ENCODE peak calls at places on chromosomes 13 and 19, in nine cellular contexts. J, D, Q, W, V, K, Y, S and N are unnamed samples.

GRCh38 chr13:33452873-33453558 is 167.5 kb upstream of the STARD13 start:
- DNase-seq in D (peak), W (no peak), J (no peak), Y (no peak), K (no peak), Q (peak), V (no peak), S (peak), N (no peak)

GRCh38 chr13:29993716-29994488 is 143.5 kb upstream of the UBL3 start:
- DNase-seq in S (no peak), V (no peak), W (no peak), Y (no peak), K (no peak), J (no peak), D (no peak), Q (peak), N (no peak)

GRCh38 chr13:34671136-34671535 is 270.9 kb upstream of the NBEA start:
- DNase-seq in S (peak), K (no peak), J (no peak), D (no peak), V (peak), W (no peak), Q (no peak), Y (no peak), N (peak)

GRCh38 chr13:95708390-95708774 is 31.4 kb downstream of the DNAJC3 start:
- DNase-seq in D (no peak), V (no peak), K (no peak), J (no peak), Q (no peak), S (no peak), W (no peak), Y (no peak), N (no peak)

GRCh38 chr19:16355293-16356043 is 30.8 kb downstream of the KLF2 start:
- DNase-seq in Y (no peak), S (no peak), D (no peak), Q (no peak), V (no peak), J (peak), K (no peak), W (peak), N (peak)

GRCh38 chr19:55451522-55452380 is 8.7 kb upstream of the SHISA7 start:
- DNase-seq in Y (no peak), W (no peak), K (no peak), D (no peak), S (no peak), J (peak), V (no peak), Q (no peak), N (no peak)

GRCh38 chr13:35164324-35164932 is 222.4 kb downstream of the NBEA start:
- DNase-seq in Y (no peak), K (no peak), W (no peak), D (no peak), J (peak), S (no peak), Q (no peak), V (no peak), N (no peak)

GRCh38 chr13:46173656-46174055 is 8.3 kb downstream of the LCP1 start:
- DNase-seq in S (no peak), Q (no peak), W (no peak), V (no peak), J (no peak), K (no peak), Y (no peak), D (no peak), N (no peak)

GRCh38 chr13:44458313-44458975 is 84.8 kb downstream of the SERP2 start:
- DNase-seq in K (no peak), J (no peak), W (no peak), D (no peak), Q (no peak), Y (no peak), V (no peak), S (no peak), N (no peak)

GRCh38 chr19:18147396-18147795 is 5.6 kb upstream of the PIK3R2 start:
- DNase-seq in J (no peak), W (no peak), S (no peak), V (no peak), D (no peak), Y (no peak), Q (no peak), K (no peak), N (no peak)

GRCh38 chr13:46213242-46213641 is 1.5 kb downstream of the LRRC63 start:
- DNase-seq in K (no peak), V (no peak), D (no peak), W (no peak), Y (no peak), S (no peak), Q (no peak), J (no peak), N (no peak)

GRCh38 chr19:5287066-5287465 is 53.5 kb downstream of the PTPRS start:
- DNase-seq in K (no peak), J (no peak), Q (no peak), V (no peak), W (no peak), Y (no peak), D (no peak), S (no peak), N (no peak)

GRCh38 chr19:44552324-44552723 is 22.8 kb upstream of the CEACAM20 start:
- DNase-seq in D (no peak), J (peak), K (no peak), S (peak), Q (no peak), W (no peak), V (no peak), Y (peak), N (peak)

DNA sequence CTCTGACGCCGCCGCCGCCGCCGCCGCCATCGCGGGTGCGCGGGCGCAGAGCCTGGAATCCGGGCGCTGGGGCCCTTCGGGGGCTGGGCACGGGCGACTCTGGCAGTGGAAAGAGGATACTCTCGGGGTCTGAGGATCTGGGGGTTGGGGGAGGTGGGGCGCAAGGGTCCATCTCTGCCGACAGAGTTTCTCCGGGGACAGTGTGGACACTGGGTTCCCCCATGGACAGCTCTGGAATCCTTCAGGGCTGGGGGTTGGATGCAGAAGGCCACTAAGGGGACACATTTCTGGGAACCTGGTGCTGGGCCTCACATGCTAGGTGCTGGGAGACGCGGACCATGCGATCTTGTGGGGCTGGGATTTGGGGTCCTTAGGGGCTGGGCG is 2.3 kb downstream of the TGFBR3L start:
- DNase-seq in Q (no peak), J (no peak), V (no peak), Y (no peak), W (no peak), K (no peak), D (no peak), S (no peak), N (no peak)
- H3K4me3 ChIP-seq in Q (no peak), J (no peak), V (no peak), Y (no peak), W (peak), K (peak), D (peak), S (no peak), N (peak)

DNA sequence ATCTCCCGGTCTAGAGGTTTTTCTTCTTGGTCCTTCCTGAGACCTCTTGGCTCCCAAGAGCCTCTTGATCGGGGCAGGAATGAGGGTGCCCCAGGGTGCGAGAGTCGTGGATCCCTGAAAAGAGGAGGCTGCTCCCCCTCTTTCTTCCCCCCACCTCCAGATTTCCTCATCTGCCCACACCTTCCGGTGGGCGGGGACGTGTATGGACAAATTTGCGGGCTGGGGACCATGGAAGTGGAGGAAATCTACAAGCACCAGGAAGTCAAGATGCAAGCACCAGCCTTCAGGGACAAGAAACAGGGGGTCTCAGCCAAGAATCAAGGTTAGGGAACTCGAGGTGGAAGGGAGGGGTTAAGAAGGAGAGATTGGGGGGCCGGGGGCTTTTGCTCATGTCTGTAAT is at the start of gene MCEMP1:
- DNase-seq in V (no peak), Y (no peak), K (no peak), Q (no peak), S (no peak), W (no peak), D (no peak), J (no peak), N (no peak)
- H3K27ac ChIP-seq in V (no peak), Y (no peak), K (peak), Q (no peak), S (no peak), W (no peak), D (no peak), J (no peak), N (no peak)

GRCh38 chr19:11382898-11383705 is 1.0 kb downstream of the EPOR start:
- DNase-seq in Y (peak), J (peak), V (peak), W (no peak), D (peak), Q (no peak), S (peak), K (peak), N (peak)
- TF ChIP-seq POLR2A in Y (no peak), J (peak), V (no peak), W (no peak), D (no peak), Q (no peak), S (no peak), K (no peak), N (peak)

GRCh38 chr19:372306-372890 is 27.8 kb upstream of the MIER2 start:
- DNase-seq in D (peak), K (peak), V (no peak), Q (no peak), J (no peak), Y (no peak), S (no peak), W (peak), N (no peak)

GRCh38 chr19:374886-375235 is 30.3 kb upstream of the MIER2 start:
- DNase-seq in V (no peak), D (peak), Y (no peak), S (no peak), K (no peak), W (no peak), J (no peak), Q (no peak), N (no peak)

GRCh38 chr19:371501-372160 is 27.0 kb upstream of the MIER2 start:
- DNase-seq in V (no peak), D (peak), W (no peak), J (no peak), K (no peak), S (no peak), Q (no peak), Y (no peak), N (no peak)

GRCh38 chr19:374183-374885 is 29.7 kb upstream of the MIER2 start:
- DNase-seq in W (no peak), Y (no peak), K (no peak), D (peak), S (no peak), Q (no peak), J (peak), V (no peak), N (no peak)

GRCh38 chr19:373391-374182 is 29.0 kb upstream of the MIER2 start:
- DNase-seq in K (no peak), S (no peak), V (no peak), W (no peak), Q (no peak), Y (no peak), J (peak), D (peak), N (no peak)
- H3K4me3 ChIP-seq in K (no peak), S (no peak), V (no peak), W (no peak), Q (no peak), Y (no peak), J (no peak), D (no peak), N (no peak)

GRCh38 chr13:27353653-27354052 is 70.8 kb upstream of the GTF3A start:
- DNase-seq in J (no peak), S (no peak), W (no peak), Q (no peak), K (no peak), D (no peak), V (no peak), Y (no peak), N (no peak)
- H3K27ac ChIP-seq in J (no peak), S (no peak), W (no peak), Q (no peak), K (peak), D (peak), V (no peak), Y (peak), N (no peak)

GRCh38 chr19:48807590-48808308 is 3.1 kb downstream of the BCAT2 start:
- DNase-seq in V (no peak), Y (peak), J (peak), S (no peak), K (no peak), D (no peak), Q (no peak), W (peak), N (no peak)

GRCh38 chr19:48806818-48807589 is 3.8 kb downstream of the BCAT2 start:
- DNase-seq in V (no peak), W (peak), J (peak), D (no peak), Q (no peak), K (no peak), S (no peak), Y (peak), N (no peak)

GRCh38 chr19:48806518-48806817 is 4.4 kb downstream of the BCAT2 start:
- DNase-seq in Q (peak), K (peak), W (peak), J (peak), D (no peak), V (no peak), Y (no peak), S (no peak), N (peak)

GRCh38 chr19:48804496-48804895 is 6.3 kb downstream of the BCAT2 start:
- DNase-seq in W (no peak), J (no peak), S (no peak), Y (no peak), V (no peak), Q (no peak), K (no peak), D (no peak), N (no peak)

GRCh38 chr19:48805452-48805851 is 5.4 kb downstream of the BCAT2 start:
- DNase-seq in Y (no peak), J (peak), D (no peak), S (no peak), W (peak), V (no peak), Q (no peak), K (no peak), N (no peak)
- TF ChIP-seq POLR2A in Y (no peak), J (no peak), D (no peak), S (no peak), W (no peak), V (no peak), Q (no peak), K (no peak), N (no peak)

GRCh38 chr19:31261651-31262331 is 87.4 kb downstream of the TSHZ3 start:
- DNase-seq in W (no peak), Y (no peak), V (no peak), S (no peak), D (no peak), J (no peak), Q (peak), K (peak), N (no peak)
- H3K4me3 ChIP-seq in W (no peak), Y (no peak), V (no peak), S (no peak), D (no peak), J (no peak), Q (no peak), K (no peak), N (no peak)

GRCh38 chr19:8338835-8339234 is 4.2 kb downstream of the KANK3 start:
- DNase-seq in J (no peak), S (no peak), W (no peak), K (no peak), Y (no peak), V (no peak), D (no peak), Q (no peak), N (no peak)
- H3K27ac ChIP-seq in J (no peak), S (no peak), W (no peak), K (no peak), Y (no peak), V (no peak), D (no peak), Q (no peak), N (no peak)